ENCODE peak calls at places on chromosomes 16 and 17, in seven cellular contexts. T is pons; K is NCI-H748 treated with DMSO at 0.1 percent for 48 hours; S is dermis blood vessel endothelial cell; X is activated T-cell treated with anti-CD3 and anti-CD28 coated beads, Interleukin-2, amount 50 U/mL, for 4 hours; R is A172; H is GM13977. V is an unnamed sample.

GRCh38 chr16:84924339-84925091 is 86.8 kb downstream of the ZDHHC7 start:
- DNase-seq in T (no peak), K (no peak), S (no peak), X (no peak), R (no peak), H (no peak), V (no peak)

GRCh38 chr16:19555938-19556778 is 655 bp downstream of the VPS35L start:
- DNase-seq in T (peak; percentile 37), K (no peak), S (peak; percentile 45), X (peak; percentile 5), R (peak; percentile 22), H (peak; percentile 36), V (peak; percentile 39)

GRCh38 chr16:21084631-21085235 is 65.9 kb downstream of the DNAH3 start:
- DNase-seq in T (no peak), K (no peak), S (no peak), X (no peak), R (no peak), H (no peak), V (no peak)

GRCh38 chr17:6413073-6413472 is 21.8 kb downstream of the AIPL1 start:
- DNase-seq in T (peak; percentile 60), K (peak; percentile 75), S (peak; percentile 77), X (no peak), R (peak; percentile 62), H (peak; percentile 70), V (peak; percentile 22)

GRCh38 chr16:64085291-64085690 is 1036.6 kb downstream of the CDH11 start:
- DNase-seq in T (no peak), K (no peak), S (no peak), X (no peak), R (no peak), H (no peak), V (no peak)

GRCh38 chr16:65829076-65829475 is 537.4 kb upstream of the CDH5 start:
- DNase-seq in T (no peak), K (no peak), S (no peak), X (no peak), R (no peak), H (no peak), V (no peak)

GRCh38 chr17:14299261-14300093 is 1.4 kb upstream of the HS3ST3B1 start:
- DNase-seq in T (no peak), K (no peak), S (peak; percentile 45), X (no peak), R (no peak), H (no peak), V (peak; percentile 51)

GRCh38 chr17:30309591-30309990 is 17.8 kb upstream of the BLMH start:
- DNase-seq in T (no peak), K (no peak), S (no peak), X (no peak), R (no peak), H (no peak), V (no peak)

GRCh38 chr16:29775742-29776408 is 2.2 kb upstream of the ZG16 start:
- DNase-seq in T (no peak), K (no peak), S (no peak), X (no peak), R (peak; percentile 89), H (no peak), V (no peak)

GRCh38 chr17:61786088-61786487 is 77.2 kb downstream of the BRIP1 start:
- DNase-seq in T (no peak), K (no peak), S (no peak), X (no peak), R (no peak), H (no peak), V (no peak)

GRCh38 chr16:81623365-81624102 is 155.6 kb upstream of the PLCG2 start:
- DNase-seq in T (peak; percentile 76), K (peak; percentile 28), S (peak; percentile 86), X (peak; percentile 59), R (peak; percentile 66), H (peak; percentile 78), V (peak; percentile 37)

GRCh38 chr16:72091217-72091616 is 2.2 kb downstream of the TXNL4B start:
- DNase-seq in T (no peak), K (no peak), S (no peak), X (no peak), R (no peak), H (no peak), V (no peak)

GRCh38 chr17:82752371-82753200 is 721 bp downstream of the TBCD start:
- DNase-seq in T (no peak), K (no peak), S (peak; percentile 52), X (no peak), R (no peak), H (peak; percentile 60), V (peak; percentile 38)

GRCh38 chr17:3512512-3513171 is 36.8 kb downstream of the ASPA start:
- DNase-seq in T (peak; percentile 92), K (no peak), S (no peak), X (no peak), R (no peak), H (no peak), V (no peak)

GRCh38 chr16:30947533-30948086 is 1.3 kb upstream of the ORAI3 start:
- DNase-seq in T (no peak), K (no peak), S (no peak), X (no peak), R (no peak), H (no peak), V (no peak)

GRCh38 chr17:57638284-57638683 is 106.8 kb downstream of the CCDC182 start:
- DNase-seq in T (no peak), K (no peak), S (no peak), X (no peak), R (no peak), H (no peak), V (no peak)

V was measured in dermis microvascular lymphatic vessel endothelial cell.